ENCODE peak calls at places on chromosomes 11 and 22, in six cellular contexts. One of them, this sample, is unnamed.

GRCh38 chr11:91800208-91800914 is 424.3 kb upstream of the FAT3 start:
- DNase-seq in HepG2: no peak
- DNase-seq in GM23248: no peak
- DNase-seq in brain microvascular endothelial cell: no peak
- DNase-seq in CD4-positive, CD25-positive, alpha-beta regulatory T cell: no peak
- DNase-seq in adipocyte: no peak
- DNase-seq in this sample: peak; percentile 58

GRCh38 chr11:124896071-124896750 is 1.5 kb downstream of the ROBO4 start:
- DNase-seq in HepG2: no peak
- DNase-seq in GM23248: no peak
- DNase-seq in brain microvascular endothelial cell: no peak
- DNase-seq in CD4-positive, CD25-positive, alpha-beta regulatory T cell: no peak
- DNase-seq in adipocyte: no peak
- DNase-seq in this sample: no peak

GRCh38 chr11:86949995-86950993 is 4.9 kb downstream of the FZD4 start:
- DNase-seq in HepG2: no peak
- DNase-seq in GM23248: peak; percentile 66
- DNase-seq in brain microvascular endothelial cell: no peak
- DNase-seq in CD4-positive, CD25-positive, alpha-beta regulatory T cell: no peak
- DNase-seq in adipocyte: no peak
- DNase-seq in this sample: no peak

GRCh38 chr11:3609416-3610265 is 32.2 kb downstream of the ART5 start:
- DNase-seq in HepG2: peak; percentile 13
- DNase-seq in GM23248: peak; percentile 51
- DNase-seq in brain microvascular endothelial cell: peak; percentile 43
- DNase-seq in CD4-positive, CD25-positive, alpha-beta regulatory T cell: peak; percentile 49
- DNase-seq in adipocyte: peak; percentile 75
- DNase-seq in this sample: peak; percentile 67

GRCh38 chr11:46489668-46490560 is 98.3 kb upstream of the CHRM4 start:
- DNase-seq in HepG2: peak; percentile 59
- DNase-seq in GM23248: peak; percentile 64
- DNase-seq in brain microvascular endothelial cell: peak; percentile 55
- DNase-seq in CD4-positive, CD25-positive, alpha-beta regulatory T cell: peak; percentile 77
- DNase-seq in adipocyte: peak; percentile 42
- DNase-seq in this sample: peak; percentile 16

GRCh38 chr11:15006139-15006759 is 34.1 kb upstream of the CALCA start:
- DNase-seq in HepG2: peak; percentile 46
- DNase-seq in GM23248: peak; percentile 70
- DNase-seq in brain microvascular endothelial cell: peak; percentile 34
- DNase-seq in CD4-positive, CD25-positive, alpha-beta regulatory T cell: peak; percentile 54
- DNase-seq in adipocyte: peak; percentile 27
- DNase-seq in this sample: peak; percentile 10

GRCh38 chr11:65555693-65556231 is 2.4 kb downstream of the LTBP3 start:
- DNase-seq in HepG2: peak; percentile 83
- DNase-seq in GM23248: peak; percentile 95
- DNase-seq in brain microvascular endothelial cell: peak; percentile 76
- DNase-seq in CD4-positive, CD25-positive, alpha-beta regulatory T cell: no peak
- DNase-seq in adipocyte: peak; percentile 84
- DNase-seq in this sample: peak; percentile 65

GRCh38 chr11:3341298-3341697 is 37.6 kb downstream of the ZNF195 start:
- DNase-seq in HepG2: peak; percentile 28
- DNase-seq in GM23248: peak; percentile 64
- DNase-seq in brain microvascular endothelial cell: peak; percentile 20
- DNase-seq in CD4-positive, CD25-positive, alpha-beta regulatory T cell: peak; percentile 56
- DNase-seq in adipocyte: peak; percentile 33
- DNase-seq in this sample: peak; percentile 49

GRCh38 chr11:68349461-68350249 is 37.3 kb downstream of the LRP5 start:
- DNase-seq in HepG2: no peak
- DNase-seq in GM23248: no peak
- DNase-seq in brain microvascular endothelial cell: no peak
- DNase-seq in CD4-positive, CD25-positive, alpha-beta regulatory T cell: no peak
- DNase-seq in adipocyte: no peak
- DNase-seq in this sample: no peak

GRCh38 chr22:37431366-37431765 is 4.1 kb upstream of the ELFN2 start:
- DNase-seq in HepG2: peak; percentile 8
- DNase-seq in GM23248: peak; percentile 17
- DNase-seq in brain microvascular endothelial cell: no peak
- DNase-seq in CD4-positive, CD25-positive, alpha-beta regulatory T cell: no peak
- DNase-seq in adipocyte: no peak
- DNase-seq in this sample: no peak

GRCh38 chr11:8962827-8963226 is 1.4 kb downstream of the TMEM9B start:
- DNase-seq in HepG2: no peak
- DNase-seq in GM23248: peak; percentile 17
- DNase-seq in brain microvascular endothelial cell: no peak
- DNase-seq in CD4-positive, CD25-positive, alpha-beta regulatory T cell: peak; percentile 16
- DNase-seq in adipocyte: peak; percentile 22
- DNase-seq in this sample: no peak

DNA sequence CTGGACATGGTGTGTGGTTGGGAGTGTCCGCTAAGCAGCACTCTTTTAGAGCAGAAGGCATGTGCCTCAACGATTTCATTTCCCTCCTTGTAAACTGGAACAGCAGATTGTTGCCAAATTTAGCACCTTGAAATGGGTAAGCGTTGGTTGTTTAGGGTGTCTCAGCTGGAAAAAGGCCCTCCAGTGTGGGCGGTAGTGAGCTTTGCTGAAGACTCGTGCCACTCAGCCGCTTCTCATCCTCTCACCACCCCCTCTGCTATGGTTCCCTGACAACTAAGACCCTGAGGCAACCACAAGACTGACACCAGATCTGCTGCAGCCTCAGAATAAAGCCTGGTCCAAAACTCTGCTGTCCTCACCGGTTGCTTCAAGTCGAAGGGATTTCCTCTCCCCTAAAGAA is 9.9 kb upstream of the FERMT3 start:
- DNase-seq in HepG2: no peak
- DNase-seq in GM23248: no peak
- DNase-seq in brain microvascular endothelial cell: no peak
- DNase-seq in CD4-positive, CD25-positive, alpha-beta regulatory T cell: no peak
- DNase-seq in adipocyte: no peak
- DNase-seq in this sample: no peak
- H3K36me3 ChIP-seq in HepG2: peaks cover 51% of the 10 kb centered on the region
- H3K36me3 ChIP-seq in GM23248: peaks cover 75% of the 10 kb centered on the region
- H3K36me3 ChIP-seq in brain microvascular endothelial cell: peaks cover 88% of the 10 kb centered on the region
- H3K36me3 ChIP-seq in CD4-positive, CD25-positive, alpha-beta regulatory T cell: peaks cover 83% of the 10 kb centered on the region
- H3K36me3 ChIP-seq in adipocyte: peaks cover 84% of the 10 kb centered on the region
- H3K36me3 ChIP-seq in this sample: peaks cover 81% of the 10 kb centered on the region

DNA sequence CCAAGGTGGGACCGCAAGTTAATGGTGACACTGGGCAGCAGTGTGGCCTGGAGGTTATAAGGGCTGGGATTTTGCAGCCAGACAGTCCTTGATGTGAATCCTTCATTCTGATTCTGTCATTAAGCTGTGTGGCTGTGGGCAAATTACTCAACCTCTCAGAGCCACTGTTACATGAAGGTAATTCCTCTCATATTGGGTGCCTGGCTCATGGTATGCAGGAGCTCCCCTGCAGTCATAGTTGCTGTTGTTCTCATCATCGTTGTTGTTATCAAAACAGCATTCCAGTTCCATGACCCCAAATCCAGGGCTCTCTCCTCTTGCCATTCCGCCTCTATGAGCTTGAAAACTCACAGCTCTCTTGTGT is 1.5 kb downstream of the RAB36 start:
- DNase-seq in HepG2: no peak
- DNase-seq in GM23248: no peak
- DNase-seq in brain microvascular endothelial cell: no peak
- DNase-seq in CD4-positive, CD25-positive, alpha-beta regulatory T cell: no peak
- DNase-seq in adipocyte: no peak
- DNase-seq in this sample: peak; percentile 78
- H3K4me3 ChIP-seq in HepG2: no peak overlapping the region
- H3K4me3 ChIP-seq in GM23248: no peak overlapping the region
- H3K4me3 ChIP-seq in brain microvascular endothelial cell: no peak overlapping the region
- H3K4me3 ChIP-seq in CD4-positive, CD25-positive, alpha-beta regulatory T cell: no peak overlapping the region
- H3K4me3 ChIP-seq in adipocyte: no peak overlapping the region
- H3K4me3 ChIP-seq in this sample: no peak overlapping the region

GRCh38 chr22:46096051-46096450 is 54.3 kb upstream of the PPARA start:
- DNase-seq in HepG2: no peak
- DNase-seq in GM23248: no peak
- DNase-seq in brain microvascular endothelial cell: no peak
- DNase-seq in CD4-positive, CD25-positive, alpha-beta regulatory T cell: no peak
- DNase-seq in adipocyte: no peak
- DNase-seq in this sample: no peak

GRCh38 chr22:46092646-46093410 is 57.5 kb upstream of the PPARA start:
- DNase-seq in HepG2: no peak
- DNase-seq in GM23248: peak; percentile 61
- DNase-seq in brain microvascular endothelial cell: no peak
- DNase-seq in CD4-positive, CD25-positive, alpha-beta regulatory T cell: no peak
- DNase-seq in adipocyte: no peak
- DNase-seq in this sample: no peak

GRCh38 chr22:46093796-46094195 is 56.5 kb upstream of the PPARA start:
- DNase-seq in HepG2: no peak
- DNase-seq in GM23248: no peak
- DNase-seq in brain microvascular endothelial cell: no peak
- DNase-seq in CD4-positive, CD25-positive, alpha-beta regulatory T cell: no peak
- DNase-seq in adipocyte: no peak
- DNase-seq in this sample: no peak

GRCh38 chr22:46096706-46097230 is 53.6 kb upstream of the PPARA start:
- DNase-seq in HepG2: no peak
- DNase-seq in GM23248: no peak
- DNase-seq in brain microvascular endothelial cell: no peak
- DNase-seq in CD4-positive, CD25-positive, alpha-beta regulatory T cell: no peak
- DNase-seq in adipocyte: no peak
- DNase-seq in this sample: no peak

GRCh38 chr22:46094676-46095075 is 55.6 kb upstream of the PPARA start:
- DNase-seq in HepG2: no peak
- DNase-seq in GM23248: no peak
- DNase-seq in brain microvascular endothelial cell: no peak
- DNase-seq in CD4-positive, CD25-positive, alpha-beta regulatory T cell: no peak
- DNase-seq in adipocyte: no peak
- DNase-seq in this sample: no peak
- H3K36me3 ChIP-seq in HepG2: no peaks in the 10 kb centered on the region
- H3K36me3 ChIP-seq in GM23248: peaks cover 25% of the 10 kb centered on the region
- H3K36me3 ChIP-seq in brain microvascular endothelial cell: peaks cover 50% of the 10 kb centered on the region
- H3K36me3 ChIP-seq in CD4-positive, CD25-positive, alpha-beta regulatory T cell: peaks cover 7% of the 10 kb centered on the region
- H3K36me3 ChIP-seq in adipocyte: peaks cover 66% of the 10 kb centered on the region
- H3K36me3 ChIP-seq in this sample: no peaks in the 10 kb centered on the region

GRCh38 chr22:26587991-26588613 is 1.8 kb downstream of the TPST2 start:
- DNase-seq in HepG2: no peak
- DNase-seq in GM23248: peak; percentile 29
- DNase-seq in brain microvascular endothelial cell: peak; percentile 23
- DNase-seq in CD4-positive, CD25-positive, alpha-beta regulatory T cell: no peak
- DNase-seq in adipocyte: peak; percentile 15
- DNase-seq in this sample: no peak
- H3K4me3 ChIP-seq in HepG2: no peak overlapping the region
- H3K4me3 ChIP-seq in GM23248: no peak overlapping the region
- H3K4me3 ChIP-seq in brain microvascular endothelial cell: no peak overlapping the region
- H3K4me3 ChIP-seq in CD4-positive, CD25-positive, alpha-beta regulatory T cell: peak overlapping the region; percentile 84
- H3K4me3 ChIP-seq in adipocyte: no peak overlapping the region
- H3K4me3 ChIP-seq in this sample: no peak overlapping the region

GRCh38 chr22:20434773-20435172 is 2.9 kb downstream of the SCARF2 start:
- DNase-seq in HepG2: no peak
- DNase-seq in GM23248: no peak
- DNase-seq in brain microvascular endothelial cell: no peak
- DNase-seq in CD4-positive, CD25-positive, alpha-beta regulatory T cell: no peak
- DNase-seq in adipocyte: no peak
- DNase-seq in this sample: no peak
- H3K36me3 ChIP-seq in HepG2: peaks cover 4% of the 10 kb centered on the region
- H3K36me3 ChIP-seq in GM23248: no peaks in the 10 kb centered on the region
- H3K36me3 ChIP-seq in brain microvascular endothelial cell: peaks cover 6% of the 10 kb centered on the region
- H3K36me3 ChIP-seq in CD4-positive, CD25-positive, alpha-beta regulatory T cell: no peaks in the 10 kb centered on the region
- H3K36me3 ChIP-seq in adipocyte: no peaks in the 10 kb centered on the region
- H3K36me3 ChIP-seq in this sample: peaks cover 7% of the 10 kb centered on the region

GRCh38 chr11:64247729-64248531 is 1.2 kb upstream of the PPP1R14B start:
- DNase-seq in HepG2: no peak
- DNase-seq in GM23248: no peak
- DNase-seq in brain microvascular endothelial cell: no peak
- DNase-seq in CD4-positive, CD25-positive, alpha-beta regulatory T cell: no peak
- DNase-seq in adipocyte: no peak
- DNase-seq in this sample: no peak
- H3K4me3 ChIP-seq in HepG2: peak overlapping the region; percentile 89
- H3K4me3 ChIP-seq in GM23248: peak overlapping the region; percentile 94
- H3K4me3 ChIP-seq in brain microvascular endothelial cell: peak overlapping the region; percentile 70
- H3K4me3 ChIP-seq in CD4-positive, CD25-positive, alpha-beta regulatory T cell: no peak overlapping the region
- H3K4me3 ChIP-seq in adipocyte: peak overlapping the region; percentile 90
- H3K4me3 ChIP-seq in this sample: peak overlapping the region; percentile 55